ENCODE peak calls at places on chromosomes 4 and X, in seven cellular contexts. One of them, this sample, is unnamed.

GRCh38 chr4:152138451-152138850 is 377.6 kb upstream of the GATB start:
- DNase-seq in NCI-H524: no peak
- DNase-seq in HuH-7: no peak
- DNase-seq in NCI-H1105: no peak
- DNase-seq in cardiac muscle cell: no peak
- DNase-seq in CD8-positive, alpha-beta T cell: peak; percentile 46
- DNase-seq in ELR: no peak
- DNase-seq in this sample: no peak

GRCh38 chrX:130682990-130683389 is 220.0 kb downstream of the ENOX2 start:
- DNase-seq in NCI-H524: no peak
- DNase-seq in HuH-7: no peak
- DNase-seq in NCI-H1105: no peak
- DNase-seq in cardiac muscle cell: peak; percentile 9
- DNase-seq in CD8-positive, alpha-beta T cell: no peak
- DNase-seq in ELR: peak; percentile 65
- DNase-seq in this sample: no peak

GRCh38 chrX:110992611-110993010 is 103.4 kb upstream of the PAK3 start:
- DNase-seq in NCI-H524: peak; percentile 20
- DNase-seq in HuH-7: peak; percentile 19
- DNase-seq in NCI-H1105: no peak
- DNase-seq in cardiac muscle cell: peak; percentile 27
- DNase-seq in CD8-positive, alpha-beta T cell: no peak
- DNase-seq in ELR: peak; percentile 43
- DNase-seq in this sample: peak; percentile 1

GRCh38 chr4:54800831-54801530 is 143.2 kb downstream of the KIT start:
- DNase-seq in NCI-H524: no peak
- DNase-seq in HuH-7: no peak
- DNase-seq in NCI-H1105: no peak
- DNase-seq in cardiac muscle cell: no peak
- DNase-seq in CD8-positive, alpha-beta T cell: no peak
- DNase-seq in ELR: no peak
- DNase-seq in this sample: peak; percentile 27

GRCh38 chrX:57821703-57822375 is 88.4 kb downstream of the ZXDA start:
- DNase-seq in NCI-H524: peak; percentile 5
- DNase-seq in HuH-7: peak; percentile 7
- DNase-seq in NCI-H1105: peak; percentile 34
- DNase-seq in cardiac muscle cell: peak; percentile 71
- DNase-seq in CD8-positive, alpha-beta T cell: no peak
- DNase-seq in ELR: peak; percentile 54
- DNase-seq in this sample: peak; percentile 3

GRCh38 chr4:175412744-175413143 is 399.3 kb downstream of the GPM6A start:
- DNase-seq in NCI-H524: no peak
- DNase-seq in HuH-7: no peak
- DNase-seq in NCI-H1105: no peak
- DNase-seq in cardiac muscle cell: peak; percentile 24
- DNase-seq in CD8-positive, alpha-beta T cell: no peak
- DNase-seq in ELR: peak; percentile 72
- DNase-seq in this sample: no peak

GRCh38 chrX:30060718-30061117 is 154.6 kb upstream of the MAGEB2 start:
- DNase-seq in NCI-H524: peak; percentile 1
- DNase-seq in HuH-7: no peak
- DNase-seq in NCI-H1105: no peak
- DNase-seq in cardiac muscle cell: peak; percentile 23
- DNase-seq in CD8-positive, alpha-beta T cell: no peak
- DNase-seq in ELR: peak; percentile 15
- DNase-seq in this sample: no peak

GRCh38 chr4:83267121-83267834 is 17.3 kb downstream of the COQ2 start:
- DNase-seq in NCI-H524: no peak
- DNase-seq in HuH-7: no peak
- DNase-seq in NCI-H1105: no peak
- DNase-seq in cardiac muscle cell: peak; percentile 94
- DNase-seq in CD8-positive, alpha-beta T cell: no peak
- DNase-seq in ELR: peak; percentile 34
- DNase-seq in this sample: no peak

GRCh38 chr4:15398001-15398400 is 29.8 kb upstream of the C1QTNF7 start:
- DNase-seq in NCI-H524: no peak
- DNase-seq in HuH-7: no peak
- DNase-seq in NCI-H1105: no peak
- DNase-seq in cardiac muscle cell: no peak
- DNase-seq in CD8-positive, alpha-beta T cell: no peak
- DNase-seq in ELR: peak; percentile 16
- DNase-seq in this sample: no peak

GRCh38 chr4:26858947-26859401 is 1.7 kb upstream of the STIM2 start:
- DNase-seq in NCI-H524: no peak
- DNase-seq in HuH-7: no peak
- DNase-seq in NCI-H1105: no peak
- DNase-seq in cardiac muscle cell: no peak
- DNase-seq in CD8-positive, alpha-beta T cell: no peak
- DNase-seq in ELR: peak; percentile 10
- DNase-seq in this sample: no peak

GRCh38 chrX:9682456-9682855 is 83.2 kb downstream of the GPR143 start:
- DNase-seq in NCI-H524: no peak
- DNase-seq in HuH-7: no peak
- DNase-seq in NCI-H1105: no peak
- DNase-seq in cardiac muscle cell: peak; percentile 44
- DNase-seq in CD8-positive, alpha-beta T cell: no peak
- DNase-seq in ELR: peak; percentile 27
- DNase-seq in this sample: peak; percentile 1

GRCh38 chr4:69546121-69546520 is 50.4 kb upstream of the UGT2B4 start:
- DNase-seq in NCI-H524: no peak
- DNase-seq in HuH-7: no peak
- DNase-seq in NCI-H1105: no peak
- DNase-seq in cardiac muscle cell: peak; percentile 24
- DNase-seq in CD8-positive, alpha-beta T cell: no peak
- DNase-seq in ELR: peak; percentile 3
- DNase-seq in this sample: no peak

GRCh38 chr4:151226004-151226932 is 50.7 kb upstream of the PRSS48 start:
- DNase-seq in NCI-H524: no peak
- DNase-seq in HuH-7: no peak
- DNase-seq in NCI-H1105: no peak
- DNase-seq in cardiac muscle cell: peak; percentile 89
- DNase-seq in CD8-positive, alpha-beta T cell: no peak
- DNase-seq in ELR: peak; percentile 84
- DNase-seq in this sample: no peak

GRCh38 chr4:8501781-8502180 is 61.2 kb downstream of the TRMT44 start:
- DNase-seq in NCI-H524: no peak
- DNase-seq in HuH-7: no peak
- DNase-seq in NCI-H1105: no peak
- DNase-seq in cardiac muscle cell: no peak
- DNase-seq in CD8-positive, alpha-beta T cell: no peak
- DNase-seq in ELR: no peak
- DNase-seq in this sample: no peak

GRCh38 chr4:167897116-167897515 is 195.2 kb upstream of the ANXA10 start:
- DNase-seq in NCI-H524: no peak
- DNase-seq in HuH-7: no peak
- DNase-seq in NCI-H1105: peak; percentile 1
- DNase-seq in cardiac muscle cell: peak; percentile 79
- DNase-seq in CD8-positive, alpha-beta T cell: no peak
- DNase-seq in ELR: no peak
- DNase-seq in this sample: peak; percentile 49

GRCh38 chr4:102441978-102442890 is 58.9 kb upstream of the NFKB1 start:
- DNase-seq in NCI-H524: no peak
- DNase-seq in HuH-7: no peak
- DNase-seq in NCI-H1105: no peak
- DNase-seq in cardiac muscle cell: no peak
- DNase-seq in CD8-positive, alpha-beta T cell: no peak
- DNase-seq in ELR: no peak
- DNase-seq in this sample: no peak

GRCh38 chr4:40608628-40609027 is 21.0 kb downstream of the RBM47 start:
- DNase-seq in NCI-H524: no peak
- DNase-seq in HuH-7: no peak
- DNase-seq in NCI-H1105: no peak
- DNase-seq in cardiac muscle cell: peak; percentile 59
- DNase-seq in CD8-positive, alpha-beta T cell: no peak
- DNase-seq in ELR: no peak
- DNase-seq in this sample: no peak

GRCh38 chr4:74431113-74431826 is 13.7 kb upstream of the AREG start:
- DNase-seq in NCI-H524: no peak
- DNase-seq in HuH-7: no peak
- DNase-seq in NCI-H1105: no peak
- DNase-seq in cardiac muscle cell: peak; percentile 97
- DNase-seq in CD8-positive, alpha-beta T cell: no peak
- DNase-seq in ELR: no peak
- DNase-seq in this sample: no peak

GRCh38 chr4:184824081-184824775 is 1.5 kb downstream of the ACSL1 start:
- DNase-seq in NCI-H524: no peak
- DNase-seq in HuH-7: no peak
- DNase-seq in NCI-H1105: no peak
- DNase-seq in cardiac muscle cell: no peak
- DNase-seq in CD8-positive, alpha-beta T cell: no peak
- DNase-seq in ELR: no peak
- DNase-seq in this sample: no peak

GRCh38 chr4:173231916-173232315 is 63.3 kb downstream of the GALNT7 start:
- DNase-seq in NCI-H524: no peak
- DNase-seq in HuH-7: peak; percentile 37
- DNase-seq in NCI-H1105: no peak
- DNase-seq in cardiac muscle cell: peak; percentile 54
- DNase-seq in CD8-positive, alpha-beta T cell: no peak
- DNase-seq in ELR: peak; percentile 44
- DNase-seq in this sample: no peak

GRCh38 chr4:99221980-99222379 is 2.9 kb upstream of the ADH6 start:
- DNase-seq in NCI-H524: no peak
- DNase-seq in HuH-7: no peak
- DNase-seq in NCI-H1105: no peak
- DNase-seq in cardiac muscle cell: peak; percentile 64
- DNase-seq in CD8-positive, alpha-beta T cell: no peak
- DNase-seq in ELR: no peak
- DNase-seq in this sample: no peak

GRCh38 chr4:180164799-180165198 is 2078.4 kb upstream of the TENM3 start:
- DNase-seq in NCI-H524: no peak
- DNase-seq in HuH-7: no peak
- DNase-seq in NCI-H1105: no peak
- DNase-seq in cardiac muscle cell: no peak
- DNase-seq in CD8-positive, alpha-beta T cell: no peak
- DNase-seq in ELR: peak; percentile 89
- DNase-seq in this sample: no peak

GRCh38 chr4:19675172-19675811 is 576.4 kb upstream of the SLIT2 start:
- DNase-seq in NCI-H524: no peak
- DNase-seq in HuH-7: no peak
- DNase-seq in NCI-H1105: no peak
- DNase-seq in cardiac muscle cell: peak; percentile 43
- DNase-seq in CD8-positive, alpha-beta T cell: no peak
- DNase-seq in ELR: no peak
- DNase-seq in this sample: no peak

This sample was measured in NCI-H510A.